ENCODE peak calls at places on chromosomes 11 and 22, in seven cellular contexts. S is choroid plexus epithelial cell, K is cardiac fibroblast, Q is pancreas, D is GM12864, P is Caco-2, Y is IMR-90. G is an unnamed sample.
A peak's percentile ranks its signal among the peaks of the same experiment; 100 is the strongest.

GRCh38 chr11:134984421-134984820 is 572.4 kb upstream of the B3GAT1 start:
- DNase-seq in D (no peak), S (no peak), Q (no peak), Y (no peak), K (no peak), P (no peak), G (no peak)

GRCh38 chr11:101129203-101129943 is at the start of gene PGR:
- DNase-seq in P (peak; percentile 16), Q (peak; percentile 31), K (no peak), S (no peak), D (no peak), Y (no peak), G (no peak)

GRCh38 chr11:69546735-69547370 is 65.4 kb downstream of the LINC01488 start:
- DNase-seq in S (no peak), Q (no peak), D (peak; percentile 24), K (no peak), Y (no peak), P (no peak), G (no peak)

GRCh38 chr22:40511604-40512003 is 124.9 kb downstream of the MRTFA start:
- DNase-seq in S (no peak), Y (no peak), K (peak; percentile 46), Q (peak; percentile 59), D (no peak), P (no peak), G (no peak)

GRCh38 chr11:34977039-34977906 is 60.9 kb downstream of the PDHX start:
- DNase-seq in K (peak; percentile 52), S (peak; percentile 68), Q (no peak), Y (peak; percentile 94), D (no peak), P (no peak), G (peak; percentile 83)

GRCh38 chr11:132621976-132622375 is 910.3 kb downstream of the OPCML start:
- DNase-seq in S (no peak), K (no peak), P (no peak), Q (no peak), Y (no peak), D (no peak), G (no peak)

GRCh38 chr22:41334215-41334614 is 32.9 kb downstream of the ZC3H7B start:
- DNase-seq in P (no peak), S (no peak), Y (no peak), K (no peak), D (no peak), Q (no peak), G (no peak)

GRCh38 chr11:34261820-34262219 is 96.0 kb downstream of the ABTB2 start:
- DNase-seq in S (no peak), Y (no peak), K (no peak), D (no peak), P (no peak), Q (no peak), G (no peak)

DNA sequence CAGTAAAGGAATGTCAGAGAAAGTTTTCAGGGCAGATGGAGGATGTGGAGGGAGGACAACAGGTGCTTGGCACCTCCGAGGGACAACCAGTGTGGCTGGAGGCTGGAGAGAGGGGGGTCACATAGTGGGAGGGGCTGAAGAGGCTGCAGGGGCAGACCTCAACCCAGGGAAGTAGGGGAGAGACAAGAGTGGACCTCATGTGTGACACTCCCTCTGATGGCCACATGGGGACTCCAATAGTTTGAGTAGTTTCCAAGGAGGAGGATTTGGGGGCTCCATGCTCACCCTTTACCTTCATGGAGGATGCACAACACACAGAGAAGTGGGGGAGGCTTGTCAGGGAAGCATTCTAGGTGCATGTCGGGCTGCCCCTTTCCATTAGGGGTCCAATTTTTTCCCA is 35.1 kb upstream of the ASPHD2 start:
- DNase-seq in K (no peak), D (no peak), S (no peak), Q (no peak), Y (no peak), P (no peak), G (no peak)
- TF ChIP-seq CTCF in K (peak; percentile 20), D (peak; percentile 40), S (peak; percentile 14), Q (no peak), Y (no peak), P (no peak), G (no peak)

DNA sequence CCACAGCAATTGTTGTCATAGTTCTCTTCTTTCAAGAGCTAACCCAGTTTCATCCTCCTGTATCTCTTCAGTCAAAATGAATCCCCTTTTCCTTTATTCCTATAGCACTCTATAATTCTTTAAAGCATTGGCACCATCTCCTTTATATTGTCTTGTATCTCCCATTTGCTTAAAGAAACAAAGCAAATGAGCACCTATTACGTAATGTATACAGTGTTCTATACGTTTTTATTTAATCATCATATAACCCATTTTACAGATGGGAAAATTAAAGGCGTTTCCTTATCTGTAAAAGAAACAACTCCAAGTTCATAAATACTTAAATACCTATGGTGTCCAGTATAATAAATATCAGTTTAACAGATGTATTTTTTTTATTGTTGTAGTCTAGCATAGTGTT is 6.4 kb upstream of the REXO2 start:
- DNase-seq in Y (no peak), P (no peak), Q (no peak), D (no peak), S (no peak), K (no peak), G (no peak)
- H3K4me3 ChIP-seq in Y (no peak overlapping the region), P (no peak overlapping the region), Q (no peak overlapping the region), D (no peak overlapping the region), S (no peak overlapping the region), K (no peak overlapping the region), G (no peak overlapping the region)

DNA sequence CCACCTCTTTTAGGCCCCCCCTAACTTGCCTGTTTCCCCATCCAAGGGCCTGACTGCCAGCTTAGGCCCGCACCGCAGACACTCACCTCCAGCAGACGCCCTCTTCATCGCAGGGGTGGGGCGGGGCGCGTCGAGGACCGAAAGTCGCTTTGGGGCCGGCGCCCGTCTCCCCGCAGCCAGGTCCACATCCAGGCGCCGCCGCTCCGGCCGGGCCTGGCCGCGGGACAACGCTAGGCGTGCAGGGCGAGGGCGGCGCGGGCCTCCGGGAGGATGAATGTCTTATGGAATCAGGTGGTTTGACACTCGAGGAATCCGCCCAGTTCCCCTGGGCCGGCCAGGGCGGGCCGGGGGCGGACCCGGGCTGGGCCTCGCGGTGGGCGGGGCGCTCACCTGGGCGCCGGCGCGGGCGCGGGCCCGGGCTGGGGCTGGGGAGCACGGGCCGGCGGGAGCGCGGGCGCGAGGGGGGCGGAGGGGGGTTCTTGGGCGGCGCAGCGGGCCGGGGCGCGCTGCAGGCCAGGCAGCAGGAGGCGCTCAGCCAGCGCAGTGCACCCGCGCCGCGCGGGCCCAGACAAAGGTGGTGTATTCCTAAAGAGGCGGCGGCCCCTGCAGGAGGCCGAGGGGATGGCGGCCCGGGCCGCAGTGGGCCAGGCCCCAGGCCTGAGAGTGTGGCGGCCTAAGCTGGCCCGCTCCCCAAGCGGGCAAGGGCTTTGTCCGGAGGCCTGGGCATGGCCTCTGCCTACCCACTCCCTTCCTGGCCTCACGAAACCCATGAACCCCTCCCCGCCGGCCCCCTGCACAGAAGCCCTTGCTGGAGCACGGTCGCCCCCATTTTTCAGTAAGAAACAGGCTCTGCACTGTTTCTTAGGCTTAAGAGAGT is 177.6 kb downstream of the IGLL1 start:
- DNase-seq in Q (peak; percentile 93), K (peak; percentile 56), P (peak; percentile 93), Y (peak; percentile 19), D (peak; percentile 10), S (peak; percentile 57), G (peak; percentile 69)
- TF ChIP-seq CTCF in Q (peak; percentile 50), K (peak; percentile 34), P (peak; percentile 86), Y (peak; percentile 49), D (peak; percentile 72), S (peak; percentile 51), G (peak; percentile 46)

GRCh38 chr11:122177238-122177637 is 61.2 kb upstream of the BLID start:
- DNase-seq in S (no peak), K (no peak), Q (no peak), D (no peak), P (no peak), Y (no peak), G (no peak)
- H3K4me3 ChIP-seq in S (peak overlapping the region; percentile 29), K (no peak overlapping the region), Q (no peak overlapping the region), D (no peak overlapping the region), P (no peak overlapping the region), Y (peak overlapping the region; percentile 61), G (no peak overlapping the region)

GRCh38 chr22:31177420-31178162 is 17.6 kb downstream of the RNF185 start:
- DNase-seq in P (no peak), S (peak; percentile 87), K (peak; percentile 78), D (no peak), Q (no peak), Y (peak; percentile 96), G (peak; percentile 83)
- TF ChIP-seq CTCF in P (no peak), S (no peak), K (no peak), D (no peak), Q (no peak), Y (peak; percentile 8), G (no peak)

GRCh38 chr11:113841691-113842090 is 33.7 kb downstream of the USP28 start:
- DNase-seq in P (no peak), D (no peak), K (no peak), Y (no peak), S (no peak), Q (no peak), G (no peak)
- H3K4me3 ChIP-seq in P (no peak overlapping the region), D (no peak overlapping the region), K (no peak overlapping the region), Y (no peak overlapping the region), S (no peak overlapping the region), Q (no peak overlapping the region), G (no peak overlapping the region)

GRCh38 chr22:27663031-27663367 is 138.6 kb downstream of the MN1 start:
- DNase-seq in K (no peak), Q (no peak), S (no peak), P (no peak), Y (no peak), D (no peak), G (no peak)
- TF ChIP-seq CTCF in K (no peak), Q (no peak), S (no peak), P (no peak), Y (no peak), D (no peak), G (no peak)

G was measured in foreskin fibroblast.